ENCODE peak calls at places on chromosomes 6 and 20, in eight cellular contexts. E, S, G, L, M, P, X and A are unnamed samples. For H3K4me1, the result is how much of the 10 kb centered on the place peaks cover.

GRCh38 chr20:41373384-41373783 is 6.8 kb upstream of the EMILIN3 start:
- DNase-seq in P (no peak), M (no peak), G (no peak), L (no peak), E (no peak), S (no peak), X (no peak), A (no peak)

GRCh38 chr20:19935842-19936241 is 81.3 kb upstream of the NAA20 start:
- DNase-seq in X (no peak), S (no peak), G (no peak), M (no peak), E (no peak), L (peak), P (no peak), A (peak)

GRCh38 chr6:155710704-155711103 is 255.1 kb upstream of the NOX3 start:
- DNase-seq in S (no peak), G (no peak), M (no peak), P (no peak), L (no peak), X (no peak), E (no peak), A (no peak)

GRCh38 chr6:37698264-37699137 is 818 bp upstream of the MDGA1 start:
- DNase-seq in P (no peak), E (peak), G (peak), S (peak), X (no peak), M (peak), L (peak), A (peak)

GRCh38 chr6:118537579-118537978 is 10.5 kb upstream of the PLN start:
- DNase-seq in G (no peak), S (no peak), P (no peak), X (no peak), L (no peak), M (peak), E (no peak), A (no peak)

GRCh38 chr6:21384211-21384610 is 209.3 kb upstream of the SOX4 start:
- DNase-seq in M (no peak), E (no peak), X (no peak), L (no peak), S (peak), P (no peak), G (no peak), A (no peak)

GRCh38 chr6:63340351-63340750 is 20.6 kb upstream of the LGSN start:
- DNase-seq in X (no peak), M (no peak), G (no peak), E (no peak), S (no peak), P (no peak), L (no peak), A (no peak)

GRCh38 chr20:59456342-59457132 is 147.8 kb upstream of the PHACTR3 start:
- DNase-seq in G (peak), S (no peak), L (no peak), E (no peak), X (no peak), P (no peak), M (no peak), A (no peak)

GRCh38 chr6:157645201-157645795 is 177.7 kb upstream of the SNX9 start:
- DNase-seq in L (no peak), E (no peak), X (no peak), M (no peak), P (no peak), S (no peak), G (peak), A (no peak)

GRCh38 chr6:75437451-75438185 is 56.0 kb downstream of the FILIP1 start:
- DNase-seq in S (no peak), E (no peak), X (no peak), L (no peak), P (no peak), M (no peak), G (no peak), A (no peak)

GRCh38 chr6:24933868-24934401 is 1.8 kb downstream of the RIPOR2 start:
- DNase-seq in M (peak), E (peak), S (peak), P (no peak), G (no peak), L (peak), X (no peak), A (no peak)

GRCh38 chr6:120373185-120373584 is 961.1 kb downstream of the TBC1D32 start:
- DNase-seq in G (no peak), E (no peak), P (no peak), L (no peak), X (no peak), S (no peak), M (no peak), A (no peak)

GRCh38 chr20:61754976-61755778 is 310.5 kb downstream of the TAF4 start:
- DNase-seq in M (no peak), X (no peak), P (no peak), E (no peak), G (no peak), L (no peak), S (no peak), A (no peak)

DNA sequence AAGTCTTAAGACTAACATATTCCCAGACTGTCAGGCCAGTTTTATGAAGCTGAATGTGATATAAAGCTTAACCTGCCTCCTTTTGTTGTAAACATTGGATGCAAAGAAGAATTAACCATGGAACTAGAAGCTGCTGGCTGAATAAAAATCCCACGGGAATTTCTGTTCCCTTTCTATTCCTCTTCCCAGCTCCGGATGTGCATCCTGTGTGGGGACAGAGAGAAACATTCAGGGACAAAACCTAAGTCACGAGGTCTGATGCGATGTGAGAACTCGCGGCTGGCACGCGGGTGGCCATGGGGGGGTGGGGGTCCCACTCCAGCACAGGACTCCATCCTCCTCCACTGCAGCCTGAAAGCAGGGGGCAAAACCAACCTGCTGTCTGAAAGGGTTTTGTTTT is 32.2 kb downstream of the RAMACL start:
- DNase-seq in P (no peak), E (no peak), G (no peak), L (no peak), X (no peak), M (no peak), S (no peak), A (no peak)
- TF ChIP-seq POLR2AphosphoS5 in P (no peak), E (no peak), G (no peak), L (no peak), X (peak), M (no peak), S (no peak), A (no peak)

DNA sequence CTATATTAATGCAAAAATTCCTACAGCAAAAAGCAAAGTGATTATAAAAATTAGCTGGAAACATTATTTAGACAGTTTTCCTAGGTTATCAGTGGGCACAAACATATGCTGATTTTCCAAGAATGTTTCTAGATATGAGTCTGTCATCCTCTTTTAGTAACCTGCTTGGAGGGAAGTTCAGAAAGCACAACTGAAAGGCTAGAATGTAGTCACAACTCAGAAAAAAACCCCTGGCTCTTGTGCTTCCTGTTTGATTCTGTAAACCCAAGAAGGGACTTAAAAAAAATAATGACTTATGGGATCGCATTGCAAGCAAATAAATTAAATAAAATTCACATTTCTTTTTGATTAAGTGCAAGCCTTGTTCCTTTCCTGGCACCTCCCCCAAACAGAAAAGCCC is 708.4 kb upstream of the EPHA7 start:
- DNase-seq in E (no peak), G (no peak), X (no peak), L (no peak), S (no peak), P (no peak), M (no peak), A (no peak)
- H3K4me1 ChIP-seq in E (under half), G (under half), X (under half), L (under half), S (under half), P (under half), M (under half), A (under half)

GRCh38 chr6:90098025-90098474 is 198.6 kb downstream of the BACH2 start:
- DNase-seq in S (no peak), L (peak), M (no peak), E (no peak), G (peak), X (peak), P (no peak), A (peak)
- TF ChIP-seq EP300 in S (peak), L (no peak), M (no peak), E (no peak), G (no peak), X (no peak), P (no peak), A (no peak)

DNA sequence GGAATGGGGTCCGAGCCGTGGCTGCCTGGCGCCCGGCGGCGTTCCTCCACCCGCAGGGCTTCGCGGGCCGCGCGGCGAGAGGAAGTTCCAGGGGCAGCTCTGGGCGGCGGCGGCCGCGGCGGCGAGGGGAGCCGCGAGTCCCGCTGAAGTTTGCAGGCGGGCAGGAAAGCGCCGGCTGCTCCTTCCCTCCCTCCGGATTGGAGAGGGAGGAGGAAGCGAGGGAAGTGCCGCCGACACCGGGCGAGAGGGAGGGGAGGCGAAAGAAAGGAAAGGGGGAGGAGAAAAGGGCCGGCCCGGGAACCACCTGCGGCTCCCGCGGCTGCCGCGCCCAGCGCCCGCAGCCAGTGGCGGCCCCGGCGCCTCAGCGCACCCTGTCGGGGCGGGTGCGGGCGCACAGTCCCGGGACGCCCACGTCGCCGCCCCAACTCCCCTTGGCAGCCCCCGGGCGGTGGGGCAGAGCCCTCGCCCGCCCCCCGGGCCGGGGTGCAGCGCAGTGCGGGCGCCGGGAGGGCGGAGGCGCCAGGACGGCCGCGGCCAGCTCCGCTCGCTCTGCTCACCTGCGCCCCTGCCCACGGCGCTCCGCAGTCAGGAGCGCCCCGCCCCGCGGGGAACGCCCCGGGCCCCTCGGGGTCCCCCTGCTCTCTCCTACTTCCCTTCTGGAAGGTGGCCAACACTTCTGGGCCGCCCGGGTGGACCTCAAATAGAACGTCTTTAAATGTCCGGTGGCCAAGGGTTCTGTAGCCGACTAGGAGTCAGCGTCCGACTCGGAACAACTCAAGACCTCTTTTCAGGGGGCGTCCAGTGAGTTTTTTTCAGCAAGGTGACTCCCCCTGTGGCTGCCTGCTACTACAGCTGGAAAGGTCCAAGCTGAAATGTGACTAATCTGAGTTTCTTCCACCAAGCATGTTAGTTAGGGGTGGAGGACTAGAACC is 80.3 kb upstream of the CCDC28A start:
- DNase-seq in G (peak), X (no peak), P (no peak), M (peak), L (peak), E (peak), S (peak), A (peak)
- TF ChIP-seq POLR2AphosphoS5 in G (no peak), X (no peak), P (no peak), M (no peak), L (peak), E (no peak), S (no peak), A (peak)